ENCODE peak calls at places on chromosome 13, in nine cellular contexts. R, O, Q, J, W, T, X, H and U are unnamed samples.

GRCh38 chr13:58056411-58056810 is 424.9 kb downstream of the PCDH17 start:
- DNase-seq in R (no peak), O (no peak), Q (no peak), J (no peak), W (no peak), T (no peak), X (no peak), H (no peak), U (no peak)

GRCh38 chr13:89695343-89696257 is 1651.9 kb upstream of the MIR17HG start:
- DNase-seq in R (peak), O (peak), Q (peak), J (no peak), W (peak), T (peak), X (no peak), H (peak), U (peak)

GRCh38 chr13:35470671-35471465 is 5.6 kb downstream of the MAB21L1 start:
- DNase-seq in R (peak), O (no peak), Q (peak), J (no peak), W (no peak), T (peak), X (no peak), H (no peak), U (no peak)

GRCh38 chr13:21739771-21740170 is 68.9 kb downstream of the FGF9 start:
- DNase-seq in R (no peak), O (no peak), Q (no peak), J (no peak), W (no peak), T (no peak), X (no peak), H (no peak), U (no peak)

GRCh38 chr13:29474991-29475390 is 120.5 kb downstream of the SLC7A1 start:
- DNase-seq in R (no peak), O (no peak), Q (no peak), J (no peak), W (no peak), T (peak), X (no peak), H (no peak), U (no peak)

GRCh38 chr13:98252931-98253470 is 75.9 kb upstream of the RNF113B start:
- DNase-seq in R (peak), O (no peak), Q (peak), J (no peak), W (no peak), T (peak), X (no peak), H (no peak), U (peak)

GRCh38 chr13:28856284-28856683 is 36.1 kb downstream of the MTUS2 start:
- DNase-seq in R (no peak), O (no peak), Q (no peak), J (no peak), W (no peak), T (no peak), X (no peak), H (no peak), U (no peak)

GRCh38 chr13:19818223-19818842 is 35.6 kb upstream of the PSPC1 start:
- DNase-seq in R (no peak), O (no peak), Q (peak), J (peak), W (peak), T (peak), X (no peak), H (no peak), U (peak)

GRCh38 chr13:46267166-46267565 is 55.4 kb downstream of the LRRC63 start:
- DNase-seq in R (no peak), O (no peak), Q (no peak), J (no peak), W (no peak), T (no peak), X (no peak), H (no peak), U (no peak)

GRCh38 chr13:79775830-79776229 is 294.9 kb downstream of the NDFIP2 start:
- DNase-seq in R (peak), O (peak), Q (peak), J (no peak), W (peak), T (peak), X (no peak), H (no peak), U (peak)

GRCh38 chr13:107348931-107349330 is 781.0 kb upstream of the ARGLU1 start:
- DNase-seq in R (no peak), O (no peak), Q (no peak), J (no peak), W (no peak), T (no peak), X (no peak), H (no peak), U (no peak)

GRCh38 chr13:46672338-46673090 is 119.5 kb downstream of the LRCH1 start:
- DNase-seq in R (no peak), O (no peak), Q (no peak), J (no peak), W (no peak), T (no peak), X (no peak), H (no peak), U (no peak)

GRCh38 chr13:100095498-100095897 is 6.6 kb downstream of the PCCA start:
- DNase-seq in R (no peak), O (no peak), Q (no peak), J (no peak), W (no peak), T (no peak), X (no peak), H (no peak), U (no peak)

GRCh38 chr13:75904012-75904411 is 267.9 kb downstream of the LMO7 start:
- DNase-seq in R (no peak), O (no peak), Q (no peak), J (no peak), W (no peak), T (no peak), X (peak), H (no peak), U (no peak)

GRCh38 chr13:59842507-59842906 is 321.2 kb downstream of the DIAPH3 start:
- DNase-seq in R (no peak), O (no peak), Q (no peak), J (no peak), W (no peak), T (no peak), X (no peak), H (no peak), U (no peak)

GRCh38 chr13:29771247-29771646 is 79.2 kb downstream of the UBL3 start:
- DNase-seq in R (no peak), O (peak), Q (no peak), J (no peak), W (no peak), T (no peak), X (peak), H (no peak), U (no peak)

GRCh38 chr13:103386341-103386740 is 320.1 kb upstream of the SLC10A2 start:
- DNase-seq in R (no peak), O (no peak), Q (no peak), J (no peak), W (no peak), T (peak), X (no peak), H (no peak), U (no peak)

GRCh38 chr13:73608157-73608516 is 526.1 kb downstream of the KLF12 start:
- DNase-seq in R (no peak), O (no peak), Q (no peak), J (no peak), W (no peak), T (no peak), X (no peak), H (no peak), U (no peak)

GRCh38 chr13:40814803-40815202 is 25.4 kb downstream of the SLC25A15 start:
- DNase-seq in R (no peak), O (no peak), Q (no peak), J (no peak), W (no peak), T (no peak), X (no peak), H (no peak), U (no peak)

GRCh38 chr13:102907886-102908515 is 62.2 kb downstream of the ERCC5 start:
- DNase-seq in R (no peak), O (no peak), Q (no peak), J (no peak), W (no peak), T (no peak), X (no peak), H (no peak), U (no peak)

GRCh38 chr13:99360696-99361095 is 53.5 kb upstream of the GPR183 start:
- DNase-seq in R (no peak), O (no peak), Q (no peak), J (no peak), W (no peak), T (no peak), X (no peak), H (no peak), U (no peak)

GRCh38 chr13:92573467-92574057 is 653.0 kb upstream of the GPC6 start:
- DNase-seq in R (peak), O (no peak), Q (peak), J (no peak), W (no peak), T (peak), X (no peak), H (peak), U (peak)

GRCh38 chr13:29494520-29494919 is 101.0 kb downstream of the SLC7A1 start:
- DNase-seq in R (no peak), O (no peak), Q (no peak), J (no peak), W (no peak), T (no peak), X (no peak), H (no peak), U (no peak)

GRCh38 chr13:110497003-110497402 is 64.5 kb downstream of the RAB20 start:
- DNase-seq in R (no peak), O (no peak), Q (no peak), J (no peak), W (no peak), T (no peak), X (no peak), H (no peak), U (no peak)

GRCh38 chr13:99124695-99125334 is 75.8 kb upstream of the UBAC2 start:
- DNase-seq in R (peak), O (peak), Q (no peak), J (no peak), W (no peak), T (peak), X (no peak), H (no peak), U (peak)

GRCh38 chr13:96632536-96633320 is 361.5 kb downstream of the OXGR1 start:
- DNase-seq in R (no peak), O (no peak), Q (no peak), J (no peak), W (no peak), T (peak), X (no peak), H (no peak), U (no peak)

GRCh38 chr13:75798353-75799245 is 162.5 kb downstream of the LMO7 start:
- DNase-seq in R (peak), O (no peak), Q (no peak), J (no peak), W (no peak), T (no peak), X (no peak), H (no peak), U (peak)

GRCh38 chr13:112181336-112182051 is 114.5 kb downstream of the SOX1 start:
- DNase-seq in R (no peak), O (no peak), Q (no peak), J (no peak), W (no peak), T (no peak), X (peak), H (no peak), U (no peak)